ENCODE peak calls at places on chromosomes 6 and 20, in five cellular contexts. W is sigmoid colon, Y is fibroblast of lung, T is astrocyte of the cerebellum, P is tibial artery. E is an unnamed sample.

GRCh38 chr6:100116409-100117194 is 122.6 kb upstream of the MCHR2 start:
- DNase-seq in T (peak), Y (peak), P (no peak), W (no peak), E (no peak)

GRCh38 chr6:75081920-75082319 is 123.9 kb downstream of the COL12A1 start:
- DNase-seq in Y (peak), P (no peak), T (no peak), W (no peak), E (no peak)

GRCh38 chr6:98310408-98310807 is 524.0 kb upstream of the POU3F2 start:
- DNase-seq in W (no peak), Y (no peak), T (no peak), P (no peak), E (no peak)

GRCh38 chr6:38509713-38510112 is 130.0 kb downstream of the BTBD9 start:
- DNase-seq in T (peak), Y (peak), W (no peak), P (no peak), E (peak)

GRCh38 chr6:48765352-48765961 is 654.5 kb upstream of the PTCHD4 start:
- DNase-seq in W (no peak), P (no peak), T (peak), Y (peak), E (no peak)

GRCh38 chr6:108690326-108691000 is 129.7 kb downstream of the FOXO3 start:
- DNase-seq in W (no peak), Y (no peak), P (no peak), T (no peak), E (no peak)

GRCh38 chr6:142696689-142697088 is 248.3 kb downstream of the HIVEP2 start:
- DNase-seq in P (peak), Y (peak), W (no peak), T (no peak), E (no peak)

GRCh38 chr6:148761532-148761951 is 14.7 kb downstream of the UST start:
- DNase-seq in T (no peak), P (no peak), W (no peak), Y (peak), E (no peak)

GRCh38 chr20:63178889-63179751 is 36.8 kb downstream of the YTHDF1 start:
- DNase-seq in T (no peak), P (no peak), Y (peak), W (no peak), E (no peak)

GRCh38 chr6:116475151-116475550 is 14.0 kb downstream of the CALHM6 start:
- DNase-seq in Y (no peak), W (no peak), T (no peak), P (no peak), E (no peak)

GRCh38 chr20:56893206-56893605 is 264.1 kb downstream of the TFAP2C start:
- DNase-seq in Y (no peak), W (no peak), T (no peak), P (no peak), E (no peak)

GRCh38 chr6:127182501-127182900 is 64.0 kb downstream of the RSPO3 start:
- DNase-seq in W (no peak), P (no peak), Y (peak), T (no peak), E (peak)

GRCh38 chr20:53917145-53918009 is 153.0 kb downstream of the BCAS1 start:
- DNase-seq in T (no peak), W (peak), Y (peak), P (peak), E (no peak)

GRCh38 chr6:36499918-36500317 is 47.4 kb downstream of the STK38 start:
- DNase-seq in P (no peak), Y (no peak), T (no peak), W (no peak), E (no peak)

GRCh38 chr20:35339007-35339406 is 46.8 kb upstream of the FAM83C start:
- DNase-seq in P (no peak), Y (peak), T (peak), W (no peak), E (peak)

GRCh38 chr6:101747711-101748110 is 354.2 kb downstream of the GRIK2 start:
- DNase-seq in Y (no peak), W (no peak), P (no peak), T (no peak), E (no peak)

GRCh38 chr6:100281471-100281878 is 183.2 kb downstream of the SIM1 start:
- DNase-seq in P (peak), W (no peak), T (no peak), Y (no peak), E (no peak)

GRCh38 chr6:39892490-39893129 is 41.7 kb downstream of the MOCS1 start:
- DNase-seq in T (peak), P (peak), Y (peak), W (no peak), E (peak)

GRCh38 chr6:99822741-99823512 is 171.1 kb downstream of the MCHR2 start:
- DNase-seq in Y (peak), W (no peak), T (peak), P (no peak), E (peak)

GRCh38 chr6:75109757-75110156 is 96.1 kb downstream of the COL12A1 start:
- DNase-seq in P (no peak), W (no peak), T (no peak), Y (peak), E (no peak)

GRCh38 chr6:158644227-158645063 is at the start of gene DYNLT1:
- DNase-seq in P (peak), T (peak), Y (peak), W (peak), E (no peak)

GRCh38 chr6:28474441-28475219 is 31.3 kb upstream of the ZSCAN23 start:
- DNase-seq in Y (peak), T (peak), W (no peak), P (no peak), E (peak)

GRCh38 chr6:139587469-139587868 is 213.0 kb upstream of the CITED2 start:
- DNase-seq in Y (peak), W (no peak), P (no peak), T (peak), E (peak)

GRCh38 chr6:40715501-40716403 is 128.6 kb upstream of the LRFN2 start:
- DNase-seq in T (no peak), Y (no peak), W (no peak), P (no peak), E (no peak)

GRCh38 chr6:110708295-110708965 is 106.8 kb downstream of the CDK19 start:
- DNase-seq in P (no peak), W (no peak), T (no peak), Y (peak), E (peak)

GRCh38 chr6:138609801-138610430 is 110.6 kb upstream of the NHSL1 start:
- DNase-seq in P (no peak), Y (no peak), W (no peak), T (no peak), E (no peak)

GRCh38 chr20:47124235-47124717 is 229.6 kb downstream of the EYA2 start:
- DNase-seq in W (no peak), Y (peak), T (no peak), P (no peak), E (no peak)

GRCh38 chr20:33305591-33306057 is 22.6 kb downstream of the BPIFB1 start:
- DNase-seq in T (no peak), P (no peak), Y (no peak), W (no peak), E (no peak)

GRCh38 chr6:157595768-157596167 is 214.8 kb downstream of the ZDHHC14 start:
- DNase-seq in Y (no peak), T (no peak), P (no peak), W (no peak), E (no peak)

GRCh38 chr20:9141916-9142315 is 73.0 kb downstream of the PLCB4 start:
- DNase-seq in T (no peak), W (no peak), P (no peak), Y (no peak), E (no peak)

GRCh38 chr6:151535476-151536279 is 41.9 kb downstream of the CCDC170 start:
- DNase-seq in P (no peak), Y (no peak), T (no peak), W (no peak), E (no peak)

GRCh38 chr6:19052219-19052618 is 665.1 kb downstream of the RNF144B start:
- DNase-seq in Y (peak), T (peak), P (no peak), W (no peak), E (no peak)

GRCh38 chr6:30231067-30231466 is 17.9 kb upstream of the TRIM26 start:
- DNase-seq in P (no peak), Y (no peak), W (no peak), T (no peak), E (no peak)

GRCh38 chr6:135880066-135880972 is 28.8 kb downstream of the PDE7B start:
- DNase-seq in W (no peak), Y (peak), P (no peak), T (peak), E (peak)

GRCh38 chr6:19925533-19925932 is 88.4 kb downstream of the ID4 start:
- DNase-seq in Y (no peak), T (no peak), W (no peak), P (no peak), E (no peak)

GRCh38 chr6:34926655-34927054 is 37.6 kb downstream of the ANKS1A start:
- DNase-seq in Y (no peak), T (no peak), W (no peak), P (no peak), E (no peak)

GRCh38 chr20:54618412-54618811 is 143.0 kb downstream of the DOK5 start:
- DNase-seq in Y (no peak), W (no peak), P (no peak), T (no peak), E (no peak)

GRCh38 chr6:30685157-30685976 is 1.1 kb downstream of the PPP1R18 start:
- DNase-seq in Y (peak), T (no peak), W (peak), P (peak), E (no peak)

DNA sequence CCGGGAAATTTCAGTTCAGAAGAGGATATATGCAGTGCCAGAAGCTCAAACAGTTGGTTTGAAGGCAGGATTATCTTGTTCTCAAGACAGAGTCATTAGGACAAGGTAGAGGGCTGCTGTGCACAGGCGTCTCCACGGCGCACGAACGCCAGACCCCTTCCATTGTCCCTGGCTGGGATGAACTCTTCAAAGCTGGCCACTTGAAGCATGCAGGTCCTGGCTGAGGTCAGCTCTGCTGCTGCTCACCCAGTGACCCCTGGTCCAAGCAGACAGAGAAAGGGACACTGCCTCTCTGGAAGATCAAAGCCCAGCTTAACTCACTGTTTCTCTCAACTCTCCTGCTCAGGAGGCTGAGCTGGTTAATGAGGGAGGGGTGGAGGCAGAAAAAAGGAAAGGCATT is 191.0 kb upstream of the HEY2 start:
- DNase-seq in P (no peak), Y (no peak), T (no peak), W (no peak), E (no peak)
- H3K4me3 ChIP-seq in P (no peak), Y (no peak), T (no peak), W (no peak), E (no peak)

DNA sequence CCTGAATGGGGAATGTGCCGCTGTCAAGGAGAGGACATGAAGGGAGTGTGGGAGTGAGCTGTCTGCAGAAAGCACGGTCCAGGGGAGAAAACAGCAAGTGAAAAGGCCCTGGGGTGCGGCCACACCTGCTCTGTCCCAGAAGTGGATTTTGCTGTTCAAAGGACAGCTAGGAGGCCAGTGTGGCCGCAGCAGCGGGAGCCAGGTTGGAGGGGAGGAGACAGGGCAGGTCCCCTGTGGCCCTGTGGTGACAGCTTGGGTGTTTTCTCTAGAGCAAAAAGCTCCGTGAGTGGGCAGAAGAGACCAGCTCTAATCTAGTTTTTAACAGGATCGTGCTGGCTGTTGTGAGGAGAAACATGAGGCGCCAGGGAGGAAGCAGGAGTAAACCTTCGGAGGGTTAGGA is 4.5 kb upstream of the SLC52A3 start:
- DNase-seq in T (no peak), W (no peak), P (no peak), Y (no peak), E (no peak)
- TF ChIP-seq CTCF in T (no peak), W (no peak), P (no peak), Y (no peak), E (no peak)

GRCh38 chr20:3798908-3799248 is 2.8 kb downstream of the CDC25B start:
- DNase-seq in T (no peak), W (no peak), Y (no peak), P (no peak), E (no peak)
- H3K4me3 ChIP-seq in T (no peak), W (no peak), Y (peak), P (no peak), E (peak)

GRCh38 chr20:37192137-37192854 is 12.9 kb upstream of the MROH8 start:
- DNase-seq in T (peak), P (peak), W (peak), Y (peak), E (peak)
- TF ChIP-seq CTCF in T (peak), P (peak), W (peak), Y (peak), E (peak)